ENCODE peak calls at places on chromosomes 6 and 20, in five cellular contexts. One of them, this sample, is unnamed.

GRCh38 chr6:89369009-89369408 is 16.5 kb upstream of the UBE2J1 start:
- DNase-seq in small intestine: peak; percentile 56
- DNase-seq in fibroblast of mammary gland: peak; percentile 60
- DNase-seq in astrocyte of the cerebellum: no peak
- DNase-seq in heart left ventricle: peak; percentile 52
- DNase-seq in this sample: peak; percentile 13

GRCh38 chr6:3526962-3527796 is 70.3 kb upstream of the SLC22A23 start:
- DNase-seq in fibroblast of mammary gland: peak; percentile 47
- DNase-seq in astrocyte of the cerebellum: no peak
- DNase-seq in small intestine: no peak
- DNase-seq in heart left ventricle: no peak
- DNase-seq in this sample: no peak

GRCh38 chr6:22722913-22723312 is 153.5 kb downstream of the HDGFL1 start:
- DNase-seq in small intestine: no peak
- DNase-seq in astrocyte of the cerebellum: no peak
- DNase-seq in fibroblast of mammary gland: no peak
- DNase-seq in heart left ventricle: no peak
- DNase-seq in this sample: no peak

GRCh38 chr20:8473459-8473858 is 341.4 kb downstream of the PLCB1 start:
- DNase-seq in astrocyte of the cerebellum: no peak
- DNase-seq in fibroblast of mammary gland: peak; percentile 6
- DNase-seq in heart left ventricle: no peak
- DNase-seq in small intestine: no peak
- DNase-seq in this sample: no peak

GRCh38 chr6:97322226-97322625 is 39.2 kb upstream of the MMS22L start:
- DNase-seq in fibroblast of mammary gland: no peak
- DNase-seq in astrocyte of the cerebellum: no peak
- DNase-seq in heart left ventricle: no peak
- DNase-seq in small intestine: no peak
- DNase-seq in this sample: no peak

GRCh38 chr20:31712564-31713311 is 9.9 kb downstream of the BCL2L1 start:
- DNase-seq in astrocyte of the cerebellum: peak; percentile 93
- DNase-seq in fibroblast of mammary gland: peak; percentile 90
- DNase-seq in small intestine: peak; percentile 83
- DNase-seq in heart left ventricle: peak; percentile 94
- DNase-seq in this sample: peak; percentile 67

GRCh38 chr6:142071981-142072380 is 60.7 kb upstream of the GJE1 start:
- DNase-seq in astrocyte of the cerebellum: no peak
- DNase-seq in fibroblast of mammary gland: no peak
- DNase-seq in small intestine: no peak
- DNase-seq in heart left ventricle: no peak
- DNase-seq in this sample: no peak

GRCh38 chr6:88870728-88871330 is 92.6 kb downstream of the RNGTT start:
- DNase-seq in heart left ventricle: no peak
- DNase-seq in astrocyte of the cerebellum: peak; percentile 59
- DNase-seq in small intestine: peak; percentile 73
- DNase-seq in fibroblast of mammary gland: peak; percentile 72
- DNase-seq in this sample: peak; percentile 29

GRCh38 chr20:54158856-54159418 is 14.8 kb downstream of the CYP24A1 start:
- DNase-seq in astrocyte of the cerebellum: no peak
- DNase-seq in heart left ventricle: no peak
- DNase-seq in small intestine: no peak
- DNase-seq in fibroblast of mammary gland: no peak
- DNase-seq in this sample: no peak

GRCh38 chr6:137387365-137387764 is 106.8 kb downstream of the OLIG3 start:
- DNase-seq in astrocyte of the cerebellum: no peak
- DNase-seq in heart left ventricle: no peak
- DNase-seq in small intestine: peak; percentile 29
- DNase-seq in fibroblast of mammary gland: no peak
- DNase-seq in this sample: no peak

GRCh38 chr20:24720957-24721356 is 228.1 kb upstream of the CST7 start:
- DNase-seq in astrocyte of the cerebellum: no peak
- DNase-seq in small intestine: no peak
- DNase-seq in fibroblast of mammary gland: no peak
- DNase-seq in heart left ventricle: no peak
- DNase-seq in this sample: no peak

GRCh38 chr6:89925826-89926225 is 31.6 kb downstream of the GJA10 start:
- DNase-seq in astrocyte of the cerebellum: no peak
- DNase-seq in heart left ventricle: no peak
- DNase-seq in small intestine: no peak
- DNase-seq in fibroblast of mammary gland: peak; percentile 59
- DNase-seq in this sample: no peak

GRCh38 chr6:7832904-7833752 is 77.5 kb downstream of the TXNDC5 start:
- DNase-seq in heart left ventricle: no peak
- DNase-seq in fibroblast of mammary gland: no peak
- DNase-seq in astrocyte of the cerebellum: no peak
- DNase-seq in small intestine: no peak
- DNase-seq in this sample: no peak

GRCh38 chr20:20017852-20018245 is 687 bp downstream of the NAA20 start:
- DNase-seq in small intestine: no peak
- DNase-seq in fibroblast of mammary gland: no peak
- DNase-seq in astrocyte of the cerebellum: no peak
- DNase-seq in heart left ventricle: no peak
- DNase-seq in this sample: no peak

GRCh38 chr6:53794073-53794719 is 609 bp upstream of the LRRC1 start:
- DNase-seq in small intestine: peak; percentile 87
- DNase-seq in fibroblast of mammary gland: peak; percentile 75
- DNase-seq in heart left ventricle: peak; percentile 72
- DNase-seq in astrocyte of the cerebellum: peak; percentile 75
- DNase-seq in this sample: peak; percentile 86

GRCh38 chr6:53335224-53335994 is 13.3 kb downstream of the ELOVL5 start:
- DNase-seq in astrocyte of the cerebellum: no peak
- DNase-seq in heart left ventricle: no peak
- DNase-seq in fibroblast of mammary gland: no peak
- DNase-seq in small intestine: peak; percentile 52
- DNase-seq in this sample: no peak

GRCh38 chr6:45423111-45423900 is 45.6 kb upstream of the SUPT3H start:
- DNase-seq in fibroblast of mammary gland: peak; percentile 56
- DNase-seq in heart left ventricle: peak; percentile 39
- DNase-seq in small intestine: no peak
- DNase-seq in astrocyte of the cerebellum: no peak
- DNase-seq in this sample: no peak

DNA sequence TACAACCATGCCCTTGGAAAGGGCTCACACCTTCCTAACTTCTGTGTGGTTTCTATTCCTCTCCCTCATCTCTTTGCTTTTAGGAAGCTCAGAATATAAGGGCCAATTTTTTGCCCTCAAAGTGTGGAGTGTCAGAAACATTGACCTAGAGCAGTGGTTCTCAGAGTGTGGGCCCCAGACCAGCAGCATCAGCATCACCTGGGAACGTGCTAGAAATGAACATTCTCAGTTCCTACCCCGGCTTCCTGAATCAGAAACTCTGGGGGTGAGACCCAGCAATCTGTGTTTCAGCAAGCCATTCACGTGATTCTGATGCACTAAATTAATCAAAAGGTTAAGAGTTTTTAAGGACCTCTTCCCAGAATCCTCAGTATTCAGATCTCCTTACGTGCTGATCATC is 47.9 kb upstream of the IL17A start:
- DNase-seq in heart left ventricle: no peak
- DNase-seq in astrocyte of the cerebellum: no peak
- DNase-seq in small intestine: no peak
- DNase-seq in fibroblast of mammary gland: no peak
- DNase-seq in this sample: no peak
- H3K4me3 ChIP-seq in heart left ventricle: no peak overlapping the region
- H3K4me3 ChIP-seq in astrocyte of the cerebellum: no peak overlapping the region
- H3K4me3 ChIP-seq in small intestine: no peak overlapping the region
- H3K4me3 ChIP-seq in fibroblast of mammary gland: no peak overlapping the region
- H3K4me3 ChIP-seq in this sample: no peak overlapping the region

DNA sequence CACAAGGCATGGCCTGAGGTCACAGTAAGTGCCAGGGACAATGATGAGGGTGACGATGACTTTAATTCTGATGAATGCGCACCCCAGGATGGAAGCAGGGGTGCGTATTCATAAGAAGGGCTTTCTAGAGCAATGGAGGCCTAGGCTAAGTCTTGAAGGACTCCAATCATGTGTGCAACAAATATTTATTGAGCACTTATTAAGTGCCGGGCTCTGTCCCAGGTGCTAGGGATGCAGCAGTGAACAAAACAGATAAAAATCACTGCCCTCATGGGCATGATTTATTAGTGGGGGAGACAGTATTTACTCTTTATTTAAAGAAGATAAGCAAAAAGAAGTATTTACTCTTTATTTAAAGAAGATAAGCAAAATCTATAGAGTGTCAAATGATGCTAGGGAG is 198.2 kb upstream of the KCNG1 start:
- DNase-seq in fibroblast of mammary gland: no peak
- DNase-seq in heart left ventricle: no peak
- DNase-seq in small intestine: no peak
- DNase-seq in astrocyte of the cerebellum: no peak
- DNase-seq in this sample: no peak
- H3K4me3 ChIP-seq in fibroblast of mammary gland: no peak overlapping the region
- H3K4me3 ChIP-seq in heart left ventricle: no peak overlapping the region
- H3K4me3 ChIP-seq in small intestine: no peak overlapping the region
- H3K4me3 ChIP-seq in astrocyte of the cerebellum: no peak overlapping the region
- H3K4me3 ChIP-seq in this sample: no peak overlapping the region

GRCh38 chr20:48821261-48821910 is 6.4 kb downstream of the PREX1 start:
- DNase-seq in fibroblast of mammary gland: no peak
- DNase-seq in heart left ventricle: no peak
- DNase-seq in small intestine: no peak
- DNase-seq in astrocyte of the cerebellum: no peak
- DNase-seq in this sample: no peak

GRCh38 chr20:48819813-48820648 is 7.8 kb downstream of the PREX1 start:
- DNase-seq in heart left ventricle: no peak
- DNase-seq in small intestine: no peak
- DNase-seq in fibroblast of mammary gland: no peak
- DNase-seq in astrocyte of the cerebellum: no peak
- DNase-seq in this sample: no peak

GRCh38 chr20:48819089-48819488 is 8.7 kb downstream of the PREX1 start:
- DNase-seq in fibroblast of mammary gland: no peak
- DNase-seq in astrocyte of the cerebellum: no peak
- DNase-seq in small intestine: no peak
- DNase-seq in heart left ventricle: no peak
- DNase-seq in this sample: no peak

GRCh38 chr20:48822178-48822577 is 5.6 kb downstream of the PREX1 start:
- DNase-seq in fibroblast of mammary gland: no peak
- DNase-seq in small intestine: no peak
- DNase-seq in astrocyte of the cerebellum: no peak
- DNase-seq in heart left ventricle: no peak
- DNase-seq in this sample: no peak

GRCh38 chr20:48820649-48820973 is 7.2 kb downstream of the PREX1 start:
- DNase-seq in astrocyte of the cerebellum: no peak
- DNase-seq in fibroblast of mammary gland: no peak
- DNase-seq in small intestine: no peak
- DNase-seq in heart left ventricle: no peak
- DNase-seq in this sample: no peak
- H3K4me3 ChIP-seq in astrocyte of the cerebellum: no peak overlapping the region
- H3K4me3 ChIP-seq in fibroblast of mammary gland: no peak overlapping the region
- H3K4me3 ChIP-seq in small intestine: no peak overlapping the region
- H3K4me3 ChIP-seq in heart left ventricle: no peak overlapping the region
- H3K4me3 ChIP-seq in this sample: no peak overlapping the region

GRCh38 chr20:44456611-44457010 is 19.1 kb upstream of the TTPAL start:
- DNase-seq in fibroblast of mammary gland: no peak
- DNase-seq in astrocyte of the cerebellum: no peak
- DNase-seq in heart left ventricle: no peak
- DNase-seq in small intestine: no peak
- DNase-seq in this sample: no peak
- H3K4me3 ChIP-seq in fibroblast of mammary gland: no peak overlapping the region
- H3K4me3 ChIP-seq in astrocyte of the cerebellum: no peak overlapping the region
- H3K4me3 ChIP-seq in heart left ventricle: no peak overlapping the region
- H3K4me3 ChIP-seq in small intestine: no peak overlapping the region
- H3K4me3 ChIP-seq in this sample: no peak overlapping the region

GRCh38 chr20:58895796-58896180 is 43.3 kb downstream of the GNAS start:
- DNase-seq in small intestine: no peak
- DNase-seq in fibroblast of mammary gland: no peak
- DNase-seq in astrocyte of the cerebellum: no peak
- DNase-seq in heart left ventricle: no peak
- DNase-seq in this sample: no peak
- H3K4me3 ChIP-seq in small intestine: no peak overlapping the region
- H3K4me3 ChIP-seq in fibroblast of mammary gland: no peak overlapping the region
- H3K4me3 ChIP-seq in astrocyte of the cerebellum: peak overlapping the region; percentile 13
- H3K4me3 ChIP-seq in heart left ventricle: peak overlapping the region; percentile 89
- H3K4me3 ChIP-seq in this sample: peak overlapping the region; percentile 7

DNA sequence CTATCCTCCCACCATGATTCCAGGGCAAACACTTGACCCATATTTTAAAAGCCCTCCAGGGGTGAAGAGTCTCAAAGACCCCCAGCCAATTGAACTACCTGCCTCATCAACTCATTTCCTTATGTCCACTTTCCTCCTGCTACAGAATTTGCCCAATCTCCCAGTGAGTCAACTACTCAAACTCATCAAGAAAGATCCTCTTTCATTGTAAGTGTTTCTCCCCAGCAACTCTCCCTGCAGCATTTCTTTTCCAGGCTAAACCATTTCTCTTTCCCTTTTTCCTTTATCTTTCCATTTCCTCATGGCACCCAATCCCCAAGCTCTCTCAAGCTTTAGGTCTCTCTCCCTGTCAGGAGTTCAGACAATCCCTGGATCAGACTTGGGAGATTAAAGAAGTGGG is 1.5 kb downstream of the DLK2 start:
- DNase-seq in fibroblast of mammary gland: no peak
- DNase-seq in astrocyte of the cerebellum: no peak
- DNase-seq in heart left ventricle: no peak
- DNase-seq in small intestine: no peak
- DNase-seq in this sample: no peak
- H3K4me3 ChIP-seq in fibroblast of mammary gland: no peak overlapping the region
- H3K4me3 ChIP-seq in astrocyte of the cerebellum: no peak overlapping the region
- H3K4me3 ChIP-seq in heart left ventricle: no peak overlapping the region
- H3K4me3 ChIP-seq in small intestine: no peak overlapping the region
- H3K4me3 ChIP-seq in this sample: no peak overlapping the region

GRCh38 chr6:17237246-17237645 is 43.9 kb upstream of the RBM24 start:
- DNase-seq in small intestine: no peak
- DNase-seq in astrocyte of the cerebellum: no peak
- DNase-seq in heart left ventricle: no peak
- DNase-seq in fibroblast of mammary gland: no peak
- DNase-seq in this sample: no peak
- H3K4me3 ChIP-seq in small intestine: no peak overlapping the region
- H3K4me3 ChIP-seq in astrocyte of the cerebellum: no peak overlapping the region
- H3K4me3 ChIP-seq in heart left ventricle: no peak overlapping the region
- H3K4me3 ChIP-seq in fibroblast of mammary gland: no peak overlapping the region
- H3K4me3 ChIP-seq in this sample: no peak overlapping the region

GRCh38 chr20:26208296-26209091 is 511.8 kb upstream of the ZNF337 start:
- DNase-seq in astrocyte of the cerebellum: no peak
- DNase-seq in heart left ventricle: no peak
- DNase-seq in small intestine: no peak
- DNase-seq in fibroblast of mammary gland: no peak
- DNase-seq in this sample: no peak
- H3K4me3 ChIP-seq in astrocyte of the cerebellum: peak overlapping the region; percentile 41
- H3K4me3 ChIP-seq in heart left ventricle: peak overlapping the region; percentile 39
- H3K4me3 ChIP-seq in small intestine: no peak overlapping the region
- H3K4me3 ChIP-seq in fibroblast of mammary gland: no peak overlapping the region
- H3K4me3 ChIP-seq in this sample: peak overlapping the region; percentile 20

DNA sequence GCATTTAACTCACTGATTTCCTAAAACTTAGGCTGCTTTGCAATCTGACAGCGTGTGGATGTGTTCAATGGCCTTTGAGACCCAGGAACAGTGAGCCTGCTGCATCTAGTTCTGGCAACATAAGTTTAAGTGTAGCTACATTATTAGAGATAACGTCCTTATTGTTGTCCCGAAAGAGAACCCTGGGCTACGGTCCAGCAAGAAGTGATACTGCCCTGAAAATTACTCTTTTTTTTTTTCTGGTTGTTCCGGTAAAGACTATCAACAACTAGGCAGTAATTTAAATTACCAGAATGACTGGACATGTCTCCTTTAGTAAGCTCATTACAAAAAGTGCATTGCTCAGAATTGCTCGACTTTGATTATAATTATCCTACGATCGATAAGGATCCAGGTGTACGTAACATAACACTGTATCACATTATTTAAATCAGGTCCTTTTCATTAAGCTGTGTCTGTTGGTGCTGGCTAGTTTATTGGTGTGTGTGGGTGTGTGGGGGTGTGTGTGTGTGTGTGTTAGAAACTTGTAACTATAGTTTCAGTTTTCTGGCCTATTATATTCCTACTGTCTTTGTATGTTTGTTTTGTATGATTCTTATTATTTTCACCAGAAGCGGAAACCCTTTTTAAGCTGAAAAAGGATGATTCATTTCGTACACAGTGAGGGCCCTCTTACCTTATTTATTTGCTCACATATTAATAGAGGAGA is 3.0 kb downstream of the TSHZ2 start:
- DNase-seq in heart left ventricle: no peak
- DNase-seq in astrocyte of the cerebellum: no peak
- DNase-seq in fibroblast of mammary gland: peak; percentile 34
- DNase-seq in small intestine: peak; percentile 75
- DNase-seq in this sample: no peak
- H3K4me3 ChIP-seq in heart left ventricle: peak overlapping the region; percentile 68
- H3K4me3 ChIP-seq in astrocyte of the cerebellum: no peak overlapping the region
- H3K4me3 ChIP-seq in fibroblast of mammary gland: peak overlapping the region; percentile 29
- H3K4me3 ChIP-seq in small intestine: no peak overlapping the region
- H3K4me3 ChIP-seq in this sample: no peak overlapping the region